ENCODE peak calls at places on chromosomes 5 and 9, in eight cellular contexts. M, P, V, T, C, E, K and N are unnamed samples.

GRCh38 chr5:169970911-169971436 is 9.3 kb downstream of the INSYN2B start:
- DNase-seq in M (peak; percentile 89), P (no peak), V (peak; percentile 82), T (peak; percentile 44), C (no peak), E (no peak), K (no peak), N (no peak)

GRCh38 chr5:80186634-80187033 is 69.2 kb downstream of the SERINC5 start:
- DNase-seq in M (no peak), P (no peak), V (no peak), T (peak; percentile 59), C (no peak), E (no peak), K (peak; percentile 68), N (no peak)

GRCh38 chr5:2750026-2750757 is 1.3 kb downstream of the IRX2 start:
- DNase-seq in M (no peak), P (no peak), V (no peak), T (no peak), C (no peak), E (no peak), K (peak; percentile 76), N (no peak)

GRCh38 chr5:130290219-130290618 is 386.0 kb downstream of the CHSY3 start:
- DNase-seq in M (peak; percentile 0), P (no peak), V (no peak), T (no peak), C (no peak), E (no peak), K (no peak), N (no peak)

GRCh38 chr5:42992035-42992570 is 48.0 kb downstream of the ANXA2R start:
- DNase-seq in M (peak; percentile 89), P (peak; percentile 71), V (peak; percentile 95), T (peak; percentile 88), C (peak; percentile 71), E (peak; percentile 64), K (peak; percentile 91), N (peak; percentile 82)

GRCh38 chr5:113150221-113150620 is 173.6 kb downstream of the DCP2 start:
- DNase-seq in M (no peak), P (no peak), V (no peak), T (no peak), C (no peak), E (no peak), K (no peak), N (no peak)

GRCh38 chr5:44981708-44982107 is 173.0 kb downstream of the MRPS30 start:
- DNase-seq in M (no peak), P (no peak), V (no peak), T (no peak), C (no peak), E (no peak), K (no peak), N (no peak)

GRCh38 chr5:34499001-34499734 is 157.0 kb upstream of the RAI14 start:
- DNase-seq in M (peak; percentile 88), P (no peak), V (no peak), T (no peak), C (no peak), E (no peak), K (no peak), N (no peak)

GRCh38 chr9:77910216-77910615 is 121.4 kb downstream of the GNAQ start:
- DNase-seq in M (no peak), P (no peak), V (no peak), T (no peak), C (no peak), E (no peak), K (no peak), N (no peak)

GRCh38 chr9:124062172-124062571 is 50.6 kb downstream of the LHX2 start:
- DNase-seq in M (no peak), P (no peak), V (no peak), T (no peak), C (no peak), E (no peak), K (no peak), N (no peak)

GRCh38 chr5:54603372-54603771 is 85.8 kb downstream of the SNX18 start:
- DNase-seq in M (no peak), P (no peak), V (no peak), T (no peak), C (no peak), E (no peak), K (no peak), N (no peak)

GRCh38 chr5:54996476-54996875 is 11.1 kb upstream of the ESM1 start:
- DNase-seq in M (peak; percentile 74), P (no peak), V (no peak), T (no peak), C (no peak), E (no peak), K (no peak), N (no peak)

GRCh38 chr5:1480217-1480616 is 35.0 kb upstream of the SLC6A3 start:
- DNase-seq in M (no peak), P (no peak), V (peak; percentile 80), T (peak; percentile 90), C (no peak), E (no peak), K (peak; percentile 82), N (peak; percentile 48)

GRCh38 chr5:91170266-91170665 is 212.9 kb downstream of the ARRDC3 start:
- DNase-seq in M (peak; percentile 74), P (no peak), V (no peak), T (no peak), C (no peak), E (no peak), K (no peak), N (no peak)

GRCh38 chr5:2190549-2190948 is 307.8 kb upstream of the IRX4 start:
- DNase-seq in M (no peak), P (no peak), V (no peak), T (no peak), C (no peak), E (no peak), K (no peak), N (no peak)

GRCh38 chr5:165525268-165525667 is 2019.8 kb downstream of the MAT2B start:
- DNase-seq in M (peak; percentile 90), P (no peak), V (no peak), T (no peak), C (no peak), E (no peak), K (no peak), N (no peak)

GRCh38 chr9:133323211-133323610 is 12.8 kb downstream of the SURF6 start:
- DNase-seq in M (no peak), P (no peak), V (peak; percentile 41), T (no peak), C (no peak), E (no peak), K (peak; percentile 52), N (no peak)

DNA sequence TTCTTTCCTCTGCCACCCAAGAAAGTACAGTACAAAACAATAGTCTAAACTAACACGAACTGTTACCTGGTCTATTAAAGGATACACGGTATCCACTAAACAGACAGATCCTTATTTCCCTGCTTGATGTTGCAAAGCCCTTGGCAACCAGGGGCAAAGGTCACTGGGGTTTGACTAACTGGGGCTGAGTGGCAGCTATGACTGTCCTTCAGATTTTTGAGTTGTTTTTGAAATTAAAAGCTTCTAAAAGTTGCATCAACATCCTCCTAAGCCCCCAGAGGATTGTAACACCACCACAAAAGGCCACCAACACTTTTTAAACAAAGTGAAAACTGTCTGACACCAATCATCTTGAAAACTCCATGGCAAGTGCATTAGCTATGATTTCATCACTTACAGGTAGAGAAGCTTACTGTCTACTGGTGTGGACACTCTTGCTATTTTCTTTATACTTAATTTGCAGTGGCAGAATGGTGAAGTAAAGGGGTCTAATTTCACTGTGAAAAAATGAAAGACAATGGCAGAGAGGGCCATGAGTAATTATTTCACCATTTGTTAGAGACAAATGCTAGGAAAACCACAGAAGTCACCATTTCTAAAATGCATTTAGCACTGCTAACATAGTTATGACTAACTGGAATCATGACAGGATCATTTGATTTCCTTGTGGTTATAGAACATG is 292.4 kb downstream of the EFNA5 start:
- DNase-seq in M (peak; percentile 73), P (no peak), V (no peak), T (no peak), C (no peak), E (no peak), K (no peak), N (no peak)
- H3K27ac ChIP-seq in M (no peak overlapping the region), P (no peak overlapping the region), V (no peak overlapping the region), T (no peak overlapping the region), C (no peak overlapping the region), E (no peak overlapping the region), K (no peak overlapping the region), N (no peak overlapping the region)

DNA sequence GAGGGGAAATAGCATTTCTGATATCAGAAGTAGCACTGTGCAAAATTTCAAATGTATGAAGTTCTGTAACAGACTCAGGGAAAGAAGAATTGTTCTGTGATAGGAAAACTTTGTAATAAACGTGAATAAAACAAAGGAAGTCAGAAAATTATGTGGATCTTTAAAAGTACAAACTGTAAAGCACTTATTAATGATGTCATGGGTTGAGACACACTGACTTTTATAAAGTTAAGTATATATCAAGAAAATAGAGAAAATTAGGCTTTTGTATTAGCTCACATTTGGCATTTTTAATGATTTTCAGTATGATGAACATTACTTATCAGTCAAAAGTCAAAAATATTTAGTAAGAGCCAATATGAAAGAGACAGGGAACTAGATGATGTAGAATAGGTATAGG is 1081.7 kb upstream of the EDIL3 start:
- DNase-seq in M (no peak), P (no peak), V (no peak), T (no peak), C (no peak), E (no peak), K (no peak), N (no peak)
- H3K9me3 ChIP-seq in M (no peaks in the 10 kb centered on the region), P (peaks cover 19% of the 10 kb centered on the region), V (no peaks in the 10 kb centered on the region), T (no peaks in the 10 kb centered on the region), C (peaks cover 22% of the 10 kb centered on the region), E (no peaks in the 10 kb centered on the region), K (no peaks in the 10 kb centered on the region), N (no peaks in the 10 kb centered on the region)

GRCh38 chr5:139263431-139263975 is 30.0 kb upstream of the MATR3 start:
- DNase-seq in M (no peak), P (no peak), V (no peak), T (no peak), C (no peak), E (no peak), K (no peak), N (no peak)

GRCh38 chr5:139256820-139257219 is 36.7 kb upstream of the MATR3 start:
- DNase-seq in M (no peak), P (no peak), V (no peak), T (no peak), C (no peak), E (no peak), K (no peak), N (no peak)

GRCh38 chr5:139267481-139267880 is 26.1 kb upstream of the MATR3 start:
- DNase-seq in M (no peak), P (no peak), V (no peak), T (no peak), C (no peak), E (no peak), K (no peak), N (no peak)

GRCh38 chr5:139262414-139263139 is 31.0 kb upstream of the MATR3 start:
- DNase-seq in M (peak; percentile 88), P (peak; percentile 43), V (peak; percentile 95), T (peak; percentile 86), C (peak; percentile 74), E (peak; percentile 92), K (peak; percentile 88), N (peak; percentile 85)
- TF ChIP-seq CTCF in M (peak; percentile 84), P (peak; percentile 67), V (peak; percentile 94), T (peak; percentile 78), C (peak; percentile 71), E (peak; percentile 91), K (peak; percentile 84), N (peak; percentile 95)

GRCh38 chr5:5207832-5208231 is 67.7 kb downstream of the ADAMTS16 start:
- DNase-seq in M (no peak), P (no peak), V (no peak), T (no peak), C (no peak), E (no peak), K (no peak), N (no peak)

GRCh38 chr5:5209101-5209500 is 69.0 kb downstream of the ADAMTS16 start:
- DNase-seq in M (peak; percentile 55), P (no peak), V (no peak), T (no peak), C (no peak), E (no peak), K (no peak), N (no peak)

GRCh38 chr5:5209510-5210286 is 69.6 kb downstream of the ADAMTS16 start:
- DNase-seq in M (no peak), P (no peak), V (no peak), T (no peak), C (no peak), E (no peak), K (no peak), N (no peak)
- H3K27ac ChIP-seq in M (no peak overlapping the region), P (no peak overlapping the region), V (no peak overlapping the region), T (no peak overlapping the region), C (no peak overlapping the region), E (no peak overlapping the region), K (no peak overlapping the region), N (no peak overlapping the region)